ENCODE peak calls at places on chromosome 1, in four cellular contexts. X, G, E and M are unnamed samples.

GRCh38 chr1:85022700-85023099 is 25.6 kb downstream of the MCOLN3 start:
- DNase-seq in G (no peak), E (no peak), X (no peak), M (no peak)

GRCh38 chr1:162660598-162660997 is 28.3 kb downstream of the DDR2 start:
- DNase-seq in E (no peak), G (no peak), X (no peak), M (no peak)

GRCh38 chr1:23013657-23014056 is 2.0 kb downstream of the TEX46 start:
- DNase-seq in E (no peak), X (peak), G (no peak), M (peak)

GRCh38 chr1:77925966-77926365 is 37.5 kb downstream of the NEXN start:
- DNase-seq in E (no peak), G (no peak), X (no peak), M (no peak)

GRCh38 chr1:5928714-5929400 is 63.4 kb downstream of the NPHP4 start:
- DNase-seq in E (no peak), G (no peak), X (no peak), M (no peak)

GRCh38 chr1:59900640-59901039 is 25.9 kb downstream of the CYP2J2 start:
- DNase-seq in E (no peak), G (no peak), X (no peak), M (no peak)

GRCh38 chr1:26190373-26190987 is at the start of gene CATSPER4:
- DNase-seq in E (no peak), G (no peak), X (no peak), M (no peak)

GRCh38 chr1:243254233-243254926 is 701 bp downstream of the CEP170 start:
- DNase-seq in G (peak), E (peak), X (peak), M (no peak)

GRCh38 chr1:84156210-84156621 is 12.1 kb downstream of the PRKACB start:
- DNase-seq in X (no peak), G (no peak), E (no peak), M (no peak)

GRCh38 chr1:226132731-226133503 is 53.6 kb downstream of the ACBD3 start:
- DNase-seq in G (no peak), X (no peak), E (no peak), M (no peak)

GRCh38 chr1:87513270-87513669 is 184.6 kb downstream of the LMO4 start:
- DNase-seq in X (no peak), E (no peak), G (no peak), M (no peak)

GRCh38 chr1:226677121-226678020 is 61.7 kb downstream of the ITPKB start:
- DNase-seq in E (no peak), G (peak), X (no peak), M (no peak)

GRCh38 chr1:6170742-6171201 is 9.3 kb downstream of the CHD5 start:
- DNase-seq in X (no peak), E (no peak), G (no peak), M (no peak)

GRCh38 chr1:226691257-226691656 is 47.8 kb downstream of the ITPKB start:
- DNase-seq in E (no peak), G (no peak), X (peak), M (no peak)

GRCh38 chr1:209547626-209548025 is 35.9 kb upstream of the CAMK1G start:
- DNase-seq in X (no peak), E (no peak), G (no peak), M (no peak)

GRCh38 chr1:46528297-46528955 is 23.0 kb downstream of the KNCN start:
- DNase-seq in X (no peak), E (no peak), G (no peak), M (no peak)

GRCh38 chr1:173580081-173580480 is 22.8 kb downstream of the SLC9C2 start:
- DNase-seq in X (no peak), G (no peak), E (no peak), M (no peak)

GRCh38 chr1:159821171-159821867 is 5.4 kb upstream of the SLAMF8 start:
- DNase-seq in G (no peak), E (no peak), X (no peak), M (no peak)

GRCh38 chr1:204453141-204453772 is 41.3 kb downstream of the PIK3C2B start:
- DNase-seq in E (no peak), X (peak), G (peak), M (no peak)

GRCh38 chr1:206568256-206568655 is 44.0 kb downstream of the EIF2D start:
- DNase-seq in G (peak), X (no peak), E (no peak), M (no peak)

GRCh38 chr1:236808564-236809130 is 13.6 kb downstream of the MTR start:
- DNase-seq in X (no peak), E (no peak), G (no peak), M (no peak)

GRCh38 chr1:6800728-6801127 is 15.5 kb downstream of the CAMTA1 start:
- DNase-seq in E (no peak), X (no peak), G (no peak), M (no peak)

GRCh38 chr1:220983877-220984635 is 104.8 kb downstream of the HLX start:
- DNase-seq in X (no peak), G (no peak), E (no peak), M (no peak)

GRCh38 chr1:169019419-169020058 is 87.0 kb upstream of the ATP1B1 start:
- DNase-seq in G (no peak), X (no peak), E (no peak), M (no peak)

GRCh38 chr1:40184193-40184592 is 23.0 kb downstream of the RLF start:
- DNase-seq in G (no peak), X (no peak), E (no peak), M (no peak)

GRCh38 chr1:225544283-225544682 is 108.6 kb downstream of the ENAH start:
- DNase-seq in E (no peak), G (no peak), X (no peak), M (no peak)

GRCh38 chr1:116514708-116515525 is 55.9 kb downstream of the CD58 start:
- DNase-seq in E (no peak), G (peak), X (peak), M (no peak)

GRCh38 chr1:22077728-22078127 is 25.2 kb downstream of the CDC42 start:
- DNase-seq in G (no peak), X (no peak), E (no peak), M (no peak)

GRCh38 chr1:206469933-206470691 is at the start of gene IKBKE:
- DNase-seq in E (no peak), X (peak), G (peak), M (no peak)

GRCh38 chr1:41545996-41546938 is 61.8 kb upstream of the EDN2 start:
- DNase-seq in E (no peak), X (no peak), G (no peak), M (no peak)

GRCh38 chr1:180562582-180562981 is 3.8 kb downstream of the OVAAL start:
- DNase-seq in E (no peak), X (no peak), G (no peak), M (no peak)

GRCh38 chr1:53183277-53183990 is 13.2 kb upstream of the CPT2 start:
- DNase-seq in X (no peak), G (no peak), E (no peak), M (no peak)

GRCh38 chr1:186736971-186737685 is 56.9 kb upstream of the PTGS2 start:
- DNase-seq in X (no peak), E (no peak), G (no peak), M (no peak)

GRCh38 chr1:14924455-14925325 is 228.9 kb upstream of the TMEM51 start:
- DNase-seq in G (peak), E (peak), X (peak), M (no peak)

GRCh38 chr1:47387921-47388509 is 28.1 kb upstream of the FOXE3 start:
- DNase-seq in X (no peak), G (no peak), E (no peak), M (no peak)

GRCh38 chr1:115121793-115122192 is 32.5 kb upstream of the TSPAN2 start:
- DNase-seq in G (no peak), E (no peak), X (no peak), M (no peak)

GRCh38 chr1:107277022-107277421 is 136.2 kb downstream of the NTNG1 start:
- DNase-seq in G (peak), E (peak), X (no peak), M (no peak)

DNA sequence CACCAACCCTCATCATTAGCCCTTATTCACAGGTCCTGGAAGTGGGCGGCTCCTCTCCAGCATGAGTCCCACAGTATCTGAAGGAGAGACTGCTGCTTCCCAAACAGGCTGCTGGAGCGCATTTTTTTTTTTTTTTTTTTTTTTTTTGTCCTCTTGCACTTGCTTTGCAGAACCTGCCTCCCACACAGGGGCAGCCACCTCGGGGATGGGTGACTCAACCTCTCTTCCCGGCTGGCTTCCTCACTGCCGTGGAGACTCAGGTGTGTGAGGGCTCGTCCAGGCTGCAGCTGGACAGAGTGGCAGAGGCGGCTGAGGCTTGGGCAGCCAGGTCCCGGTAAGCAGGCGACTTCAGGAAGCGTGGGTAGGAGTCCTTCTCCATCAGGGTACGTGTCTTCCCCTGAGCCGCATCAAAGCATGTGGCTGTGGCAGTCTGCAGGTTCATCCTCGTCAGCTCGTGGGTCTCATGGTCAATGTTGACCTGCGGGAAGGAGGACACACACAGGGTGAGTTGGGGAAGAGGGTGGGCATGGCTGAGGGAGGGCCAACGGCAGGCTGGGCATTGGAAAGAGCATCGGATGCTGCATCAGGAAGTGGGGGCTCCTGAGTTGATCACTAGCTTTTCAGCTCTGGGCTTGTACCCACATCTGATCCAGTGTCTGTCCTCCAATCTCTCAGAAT is 4.0 kb downstream of the RGS16 start:
- DNase-seq in G (no peak), E (no peak), X (no peak), M (no peak)
- TF ChIP-seq CTCF in G (no peak), E (no peak), X (no peak), M (no peak)

GRCh38 chr1:25148673-25149300 is 83.5 kb downstream of the SYF2 start:
- DNase-seq in G (peak), X (peak), E (no peak), M (no peak)
- TF ChIP-seq CTCF in G (peak), X (peak), E (peak), M (peak)

DNA sequence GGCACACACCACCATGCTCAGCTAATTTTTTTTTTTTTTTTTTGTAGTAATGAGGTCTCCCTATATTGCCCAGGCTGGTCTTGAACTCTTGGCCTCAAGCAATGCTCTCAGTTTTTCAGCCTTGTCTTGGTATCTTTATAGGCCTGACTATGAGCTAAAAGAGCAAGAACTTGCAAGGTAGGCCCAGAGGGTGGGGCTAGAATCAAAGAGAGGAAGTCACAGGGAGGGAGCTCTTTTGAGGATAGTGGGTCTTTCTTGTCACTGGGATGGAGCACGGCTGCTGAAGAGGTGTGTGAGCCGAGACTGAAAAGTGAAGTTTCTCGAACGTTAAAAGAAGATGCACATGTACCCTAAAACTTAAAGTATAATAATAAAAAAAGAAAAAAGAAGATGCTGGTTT is 260.0 kb upstream of the BEND5 start:
- DNase-seq in G (no peak), X (no peak), E (no peak), M (no peak)
- TF ChIP-seq CTCF in G (no peak), X (no peak), E (no peak), M (peak)

DNA sequence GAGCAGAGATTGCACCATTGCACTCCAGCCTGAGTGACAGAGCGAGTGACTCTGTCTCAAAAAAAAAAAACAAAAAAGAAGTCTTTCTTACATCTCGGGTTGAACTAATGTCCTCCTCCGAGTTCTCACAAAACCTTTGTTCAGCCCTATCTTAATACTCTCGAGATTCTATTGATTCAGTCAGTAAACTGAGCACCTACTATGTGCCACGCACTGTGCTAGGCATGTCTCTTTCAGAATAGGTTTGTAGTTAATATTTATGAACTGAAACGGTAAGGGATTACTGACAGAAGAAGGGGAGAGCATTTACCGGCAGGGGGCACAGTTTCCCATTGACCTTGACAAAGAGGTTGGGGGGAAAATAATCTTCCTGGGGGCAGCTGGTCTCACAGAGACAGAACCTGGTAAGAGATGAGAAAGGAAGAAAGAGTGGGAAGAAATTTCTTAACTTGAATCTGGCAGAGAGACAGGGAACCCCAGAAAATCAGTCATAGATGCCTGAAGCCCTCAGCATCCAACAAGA is 3.4 kb downstream of the PIAS3 start:
- DNase-seq in X (no peak), G (no peak), E (no peak), M (no peak)
- TF ChIP-seq CTCF in X (peak), G (peak), E (no peak), M (peak)